ENCODE peak calls at places on chromosomes 16 and 17, in five cellular contexts. S is heart right ventricle, L is lower lobe of right lung, K is Panc1, T is aorta. M is an unnamed sample. For H3K4me1, the result is how much of the 10 kb centered on the place peaks cover.

GRCh38 chr17:50272246-50272645 is 2.0 kb upstream of the TMEM92 start:
- DNase-seq in L (no peak), T (no peak), K (no peak), S (no peak), M (no peak)

GRCh38 chr16:2751577-2752034 is 832 bp upstream of the SRRM2 start:
- DNase-seq in T (peak), S (no peak), K (no peak), L (peak), M (peak)

GRCh38 chr17:7862692-7863437 is 5.1 kb downstream of the CYB5D1 start:
- DNase-seq in T (no peak), S (peak), L (no peak), K (no peak), M (no peak)

GRCh38 chr17:63843387-63844292 is 1.2 kb upstream of the SMARCD2 start:
- DNase-seq in K (no peak), T (peak), L (peak), S (peak), M (no peak)

GRCh38 chr17:17836818-17837379 is at the start of gene SREBF1:
- DNase-seq in S (no peak), L (peak), K (no peak), T (peak), M (no peak)

GRCh38 chr17:73999246-73999645 is 204.2 kb upstream of the RPL38 start:
- DNase-seq in K (no peak), S (no peak), L (no peak), T (no peak), M (no peak)

GRCh38 chr16:57270221-57271062 is 14.0 kb downstream of the PLLP start:
- DNase-seq in T (peak), K (no peak), L (peak), S (no peak), M (no peak)

GRCh38 chr17:68103148-68103547 is 67.6 kb downstream of the KPNA2 start:
- DNase-seq in S (no peak), K (no peak), T (no peak), L (no peak), M (no peak)

GRCh38 chr16:81499576-81500380 is 55.2 kb downstream of the CMIP start:
- DNase-seq in K (no peak), T (peak), L (no peak), S (no peak), M (no peak)

GRCh38 chr16:8867483-8868271 is 1.1 kb downstream of the CARHSP1 start:
- DNase-seq in S (peak), T (peak), K (no peak), L (no peak), M (no peak)

GRCh38 chr16:72404299-72404698 is 232.3 kb upstream of the PMFBP1 start:
- DNase-seq in T (no peak), L (no peak), S (no peak), K (no peak), M (no peak)

GRCh38 chr16:84588991-84589390 is 28.9 kb downstream of the COTL1 start:
- DNase-seq in K (no peak), T (no peak), L (no peak), S (no peak), M (no peak)

GRCh38 chr17:2691965-2692780 is 19.4 kb downstream of the CLUH start:
- DNase-seq in S (peak), L (no peak), T (no peak), K (no peak), M (no peak)

GRCh38 chr17:54177606-54178308 is 355.0 kb downstream of the KIF2B start:
- DNase-seq in L (no peak), T (no peak), K (no peak), S (no peak), M (no peak)

GRCh38 chr16:46842192-46842895 is 11.4 kb upstream of the C16orf87 start:
- DNase-seq in T (peak), K (no peak), L (no peak), S (no peak), M (no peak)

GRCh38 chr17:50931003-50931878 is 65.1 kb upstream of the TOB1 start:
- DNase-seq in T (peak), L (peak), S (peak), K (no peak), M (no peak)

GRCh38 chr16:80084614-80085013 is 456.2 kb upstream of the DYNLRB2 start:
- DNase-seq in T (no peak), K (no peak), S (peak), L (no peak), M (peak)

GRCh38 chr16:30787613-30788378 is 791 bp upstream of the ZNF629 start:
- DNase-seq in K (no peak), L (no peak), T (no peak), S (no peak), M (no peak)

GRCh38 chr16:48393843-48394703 is 8.9 kb upstream of the SIAH1 start:
- DNase-seq in L (no peak), S (no peak), K (no peak), T (no peak), M (no peak)

GRCh38 chr17:62653002-62653830 is 25.7 kb downstream of the MRC2 start:
- DNase-seq in K (no peak), L (peak), T (peak), S (peak), M (no peak)

GRCh38 chr16:55488306-55488705 is 9.3 kb downstream of the MMP2 start:
- DNase-seq in S (no peak), K (no peak), L (no peak), T (no peak), M (no peak)

GRCh38 chr17:78365561-78366108 is 5.8 kb upstream of the SOCS3 start:
- DNase-seq in L (no peak), K (no peak), S (no peak), T (no peak), M (no peak)

GRCh38 chr17:74045608-74046007 is 157.9 kb upstream of the RPL38 start:
- DNase-seq in L (no peak), T (no peak), S (no peak), K (no peak), M (no peak)

GRCh38 chr17:77961741-77962140 is 3.2 kb downstream of the TNRC6C start:
- DNase-seq in L (no peak), S (no peak), T (no peak), K (no peak), M (no peak)

GRCh38 chr17:78697122-78697845 is 84.8 kb downstream of the CYTH1 start:
- DNase-seq in K (no peak), L (no peak), T (no peak), S (no peak), M (no peak)

GRCh38 chr16:35492225-35492624 is 2032.8 kb downstream of the TP53TG3F start:
- DNase-seq in T (no peak), S (no peak), L (no peak), K (no peak), M (no peak)

GRCh38 chr16:12403746-12404658 is 399.7 kb downstream of the CPPED1 start:
- DNase-seq in L (no peak), S (no peak), K (no peak), T (no peak), M (no peak)

GRCh38 chr16:88688013-88688778 is 1.9 kb upstream of the SNAI3 start:
- DNase-seq in S (no peak), L (peak), K (no peak), T (no peak), M (no peak)

GRCh38 chr17:6450926-6451717 is 6.9 kb downstream of the PIMREG start:
- DNase-seq in L (peak), S (no peak), T (no peak), K (no peak), M (no peak)

GRCh38 chr17:78958556-78959191 is 21.0 kb downstream of the LGALS3BP start:
- DNase-seq in L (no peak), T (no peak), K (no peak), S (no peak), M (no peak)

GRCh38 chr17:66716236-66717026 is 118.5 kb upstream of the CACNG5 start:
- DNase-seq in T (no peak), K (no peak), L (no peak), S (no peak), M (no peak)

GRCh38 chr17:1532836-1533602 is 16.6 kb upstream of the INPP5K start:
- DNase-seq in T (no peak), S (no peak), K (no peak), L (no peak), M (no peak)

GRCh38 chr16:54054237-54054780 is 232.3 kb downstream of the IRX3 start:
- DNase-seq in S (no peak), L (no peak), T (no peak), K (no peak), M (no peak)

DNA sequence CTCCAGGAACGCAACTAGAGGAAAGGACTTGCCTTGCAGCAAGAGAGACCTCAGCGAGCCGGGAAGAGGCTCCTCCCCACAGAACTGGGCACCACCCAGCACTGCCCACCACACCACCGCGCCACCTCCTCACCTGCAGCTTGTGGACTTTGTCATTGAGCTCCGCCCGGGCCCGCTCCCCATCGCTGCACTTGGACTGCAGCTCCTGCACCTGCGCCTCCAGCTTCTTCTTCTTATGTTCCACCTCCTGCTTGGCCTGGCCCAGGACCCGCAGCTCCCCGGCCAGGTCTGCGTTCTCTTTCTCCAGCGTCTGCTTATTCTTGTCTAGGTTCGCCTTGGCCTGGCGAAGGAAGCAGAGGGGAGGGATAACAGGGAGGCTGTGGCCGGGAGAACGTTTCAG is 76.7 kb downstream of the NDE1 start:
- DNase-seq in K (no peak), S (no peak), T (no peak), L (no peak), M (no peak)
- H3K4me1 ChIP-seq in K (under half), S (under half), T (under half), L (under half), M (under half)

GRCh38 chr17:61313515-61314326 is 85.9 kb upstream of the TBX2 start:
- DNase-seq in T (no peak), K (no peak), S (peak), L (no peak), M (no peak)
- H3K27ac ChIP-seq in T (peak), K (peak), S (peak), L (peak), M (no peak)

DNA sequence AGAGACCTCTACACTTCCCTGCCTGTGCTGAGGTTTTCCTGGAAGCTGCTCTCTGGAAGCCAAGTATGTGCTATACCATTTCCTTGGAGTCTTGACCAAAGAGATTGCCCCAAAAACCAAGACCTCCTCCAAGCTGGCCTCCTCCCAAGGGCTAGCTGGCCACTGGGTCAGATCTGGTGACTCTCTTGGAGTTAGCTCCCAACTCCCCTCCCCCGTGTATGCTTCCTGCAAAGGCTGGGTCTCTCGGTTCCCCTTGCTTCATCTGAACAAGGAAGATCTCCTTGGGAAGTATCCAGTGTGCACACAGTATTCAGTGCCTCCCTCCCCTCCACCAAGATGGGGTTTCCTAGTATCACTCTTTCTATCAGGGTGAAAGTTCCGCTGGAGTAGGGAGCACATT is 3.3 kb downstream of the GAS7 start:
- DNase-seq in T (peak), S (no peak), L (no peak), K (no peak), M (no peak)
- H3K4me1 ChIP-seq in T (under half), S (under half), L (under half), K (under half), M (under half)

GRCh38 chr17:16181581-16181980 is 33.8 kb downstream of the NCOR1 start:
- DNase-seq in K (no peak), L (no peak), S (no peak), T (no peak), M (no peak)

DNA sequence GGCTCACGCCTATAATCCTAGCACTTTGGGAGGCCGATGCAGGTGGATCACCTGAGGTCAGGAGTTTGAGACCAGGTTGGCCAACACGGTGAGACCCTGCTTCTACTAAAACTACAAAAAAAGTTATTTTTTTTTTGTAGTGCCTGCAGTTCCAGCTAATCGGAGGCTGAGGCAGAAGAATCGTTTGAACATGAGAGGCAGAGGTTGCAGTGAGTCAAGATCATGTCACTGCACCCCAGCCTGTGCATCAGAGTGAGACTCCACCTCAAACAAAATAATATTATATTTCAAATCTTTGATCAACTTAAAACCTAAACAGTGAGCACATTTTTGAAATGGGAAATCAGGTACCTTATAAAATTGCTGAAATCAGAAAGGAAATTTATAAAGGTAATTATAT is 36.5 kb downstream of the NCOR1 start:
- DNase-seq in T (no peak), S (no peak), L (no peak), K (no peak), M (no peak)
- H3K27ac ChIP-seq in T (no peak), S (no peak), L (no peak), K (no peak), M (no peak)

DNA sequence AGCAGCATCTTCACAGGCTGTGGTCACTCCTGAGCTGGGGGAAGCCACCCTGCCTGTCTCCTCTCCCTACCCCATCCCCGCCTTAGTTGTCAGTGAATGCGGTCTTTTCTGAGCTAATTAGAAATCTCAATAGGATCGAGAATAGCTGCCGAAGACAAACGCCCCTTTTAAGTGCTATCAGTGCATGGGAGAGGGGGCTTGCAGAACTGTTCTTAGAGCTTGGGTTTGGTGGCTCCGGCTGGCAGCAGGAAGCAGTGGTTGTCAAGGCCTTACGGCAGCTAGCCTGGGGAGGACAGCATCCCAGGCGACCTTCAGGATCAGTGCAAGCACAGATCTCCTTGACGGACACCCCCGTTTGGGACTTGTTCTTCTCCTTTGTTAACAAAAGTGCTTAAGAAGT is 195.1 kb downstream of the CCDC182 start:
- DNase-seq in S (no peak), T (no peak), K (no peak), L (no peak), M (no peak)
- H3K4me1 ChIP-seq in S (half or more), T (under half), K (under half), L (under half), M (under half)

GRCh38 chr17:82126479-82127314 is 28.7 kb upstream of the FASN start:
- DNase-seq in K (no peak), T (no peak), S (no peak), L (no peak), M (no peak)
- H3K27ac ChIP-seq in K (no peak), T (no peak), S (peak), L (no peak), M (no peak)

DNA sequence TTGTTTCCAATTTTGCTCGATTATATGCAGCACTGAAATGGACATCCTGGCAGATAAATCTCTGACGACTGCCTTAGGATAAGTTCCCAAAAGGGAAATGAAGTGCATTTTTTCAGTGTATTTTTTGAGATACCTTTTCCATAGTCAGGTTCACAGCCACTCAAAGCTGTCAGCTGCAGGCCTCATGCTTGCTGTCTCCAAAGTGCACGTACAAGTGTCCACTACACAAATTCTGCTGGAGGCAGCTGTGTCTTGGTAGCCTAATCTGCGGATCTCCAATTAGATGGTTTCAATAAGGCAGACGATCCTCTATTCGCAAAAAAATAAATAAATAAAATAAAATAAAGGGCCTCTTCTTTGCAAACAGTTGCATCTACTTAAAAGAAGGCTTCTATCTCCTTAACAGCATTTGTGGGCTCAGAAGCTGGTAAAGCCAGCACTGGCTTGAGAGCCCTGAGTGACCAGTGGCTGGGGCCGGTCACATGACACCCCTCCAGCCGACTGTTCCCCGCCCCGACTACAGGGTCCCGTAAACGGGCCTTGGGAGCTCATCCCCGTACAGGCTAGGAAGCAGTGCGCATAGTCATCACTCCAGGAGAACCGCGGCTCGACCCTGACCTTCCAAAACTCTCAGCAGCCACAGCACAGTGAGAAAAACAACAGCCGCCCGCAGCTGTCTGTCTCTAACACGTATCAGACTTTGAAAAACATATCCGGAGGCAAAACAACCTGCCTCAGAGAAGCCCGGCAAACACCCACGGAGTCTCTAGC is 18.8 kb downstream of the RPH3AL start:
- DNase-seq in L (peak), S (peak), T (peak), K (no peak), M (no peak)
- H3K4me1 ChIP-seq in L (under half), S (under half), T (under half), K (under half), M (under half)

GRCh38 chr16:87583453-87584131 is 18.7 kb upstream of the JPH3 start:
- DNase-seq in T (peak), K (no peak), L (no peak), S (peak), M (no peak)
- H3K27ac ChIP-seq in T (no peak), K (peak), L (no peak), S (no peak), M (no peak)

GRCh38 chr17:47611372-47612350 is 38.1 kb upstream of the KPNB1 start:
- DNase-seq in K (no peak), T (no peak), L (no peak), S (no peak), M (no peak)

GRCh38 chr17:47621293-47622178 is 28.2 kb upstream of the KPNB1 start:
- DNase-seq in S (peak), K (peak), T (peak), L (no peak), M (peak)

GRCh38 chr17:47620503-47621245 is 29.0 kb upstream of the KPNB1 start:
- DNase-seq in S (no peak), L (no peak), K (no peak), T (no peak), M (no peak)

GRCh38 chr17:47618416-47618815 is 31.3 kb upstream of the KPNB1 start:
- DNase-seq in L (no peak), K (no peak), S (no peak), T (no peak), M (no peak)

DNA sequence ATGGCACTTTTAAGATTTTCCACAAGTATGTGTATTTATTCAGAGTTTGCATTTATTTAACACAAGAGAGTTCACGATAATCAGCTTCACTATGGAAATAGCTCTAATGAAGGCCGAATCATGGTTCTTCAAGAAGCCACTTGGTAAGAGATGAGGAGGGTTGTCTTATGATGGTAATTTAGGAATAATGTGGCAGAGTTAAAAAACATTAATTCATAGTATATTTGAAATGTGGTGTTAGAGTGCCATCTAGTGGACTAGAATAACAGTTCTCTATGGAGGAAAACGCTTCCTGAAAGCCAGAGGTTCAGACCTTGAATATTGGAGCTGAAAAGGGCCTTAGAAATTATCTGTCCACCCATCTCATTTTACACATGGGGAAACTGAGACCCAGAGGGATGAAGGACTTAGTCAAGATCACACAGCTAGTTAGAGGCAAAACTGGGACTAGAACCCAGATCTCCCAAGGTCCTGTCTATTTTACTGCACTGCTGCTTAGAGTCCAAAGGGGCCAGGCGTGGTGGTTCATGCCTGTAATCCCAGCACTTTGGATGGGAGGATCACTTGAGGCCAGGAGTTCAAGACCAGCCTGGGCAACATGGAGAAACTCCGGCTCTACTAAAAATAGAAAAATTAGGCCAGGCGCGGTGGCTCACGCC is 33.8 kb upstream of the KPNB1 start:
- DNase-seq in T (no peak), L (no peak), K (no peak), S (no peak), M (no peak)
- H3K4me1 ChIP-seq in T (under half), L (under half), K (under half), S (under half), M (under half)

DNA sequence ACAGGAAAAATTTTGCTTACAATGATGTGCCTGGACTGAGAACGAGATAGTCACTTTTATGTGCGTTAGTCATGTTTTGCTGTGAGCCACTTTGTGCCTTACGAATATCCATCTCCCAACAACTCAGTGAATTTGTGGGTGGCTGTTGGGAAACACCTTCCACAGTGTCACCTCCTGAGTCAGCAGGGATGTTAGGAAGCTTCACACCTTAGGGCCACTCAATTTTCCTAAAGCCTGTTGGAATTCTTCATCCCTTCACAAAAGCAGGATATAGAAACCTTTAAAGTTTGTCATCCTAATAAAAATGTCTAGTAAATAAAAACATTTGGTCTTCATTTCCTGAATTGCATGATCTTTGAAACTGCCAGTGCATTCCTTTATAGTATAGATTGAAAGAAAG is 4.3 kb upstream of the KRTAP3-1 start:
- DNase-seq in T (no peak), S (no peak), L (no peak), K (no peak), M (no peak)
- H3K27ac ChIP-seq in T (no peak), S (no peak), L (no peak), K (no peak), M (no peak)

M was measured in iPS DF 6.9.